ENCODE peak calls at places on chromosome 14, in seven cellular contexts. One of them, this sample, is unnamed.
A peak's percentile ranks its signal among the peaks of the same experiment; 100 is the strongest.

GRCh38 chr14:54786816-54787215 is 115.8 kb downstream of the GCH1 start:
- DNase-seq in heart right ventricle: no peak
- DNase-seq in brain microvascular endothelial cell: no peak
- DNase-seq in Karpas-422: peak; percentile 82
- DNase-seq in ovary: no peak
- DNase-seq in mesenchymal stem cell: no peak
- DNase-seq in esophagus muscularis mucosa: no peak
- DNase-seq in this sample: no peak

GRCh38 chr14:55423969-55424368 is 12.3 kb upstream of the ATG14 start:
- DNase-seq in ovary: no peak
- DNase-seq in brain microvascular endothelial cell: no peak
- DNase-seq in heart right ventricle: no peak
- DNase-seq in Karpas-422: no peak
- DNase-seq in esophagus muscularis mucosa: no peak
- DNase-seq in mesenchymal stem cell: no peak
- DNase-seq in this sample: no peak

GRCh38 chr14:79627058-79627457 is 584.2 kb downstream of the DIO2 start:
- DNase-seq in Karpas-422: no peak
- DNase-seq in heart right ventricle: no peak
- DNase-seq in ovary: no peak
- DNase-seq in mesenchymal stem cell: no peak
- DNase-seq in brain microvascular endothelial cell: no peak
- DNase-seq in esophagus muscularis mucosa: no peak
- DNase-seq in this sample: no peak

GRCh38 chr14:80388980-80389711 is 177.8 kb upstream of the DIO2 start:
- DNase-seq in Karpas-422: no peak
- DNase-seq in heart right ventricle: no peak
- DNase-seq in esophagus muscularis mucosa: no peak
- DNase-seq in brain microvascular endothelial cell: peak; percentile 75
- DNase-seq in ovary: no peak
- DNase-seq in mesenchymal stem cell: peak; percentile 49
- DNase-seq in this sample: no peak

GRCh38 chr14:26163761-26164160 is 434.1 kb downstream of the NOVA1 start:
- DNase-seq in heart right ventricle: no peak
- DNase-seq in esophagus muscularis mucosa: no peak
- DNase-seq in brain microvascular endothelial cell: peak; percentile 4
- DNase-seq in Karpas-422: no peak
- DNase-seq in mesenchymal stem cell: peak; percentile 46
- DNase-seq in ovary: no peak
- DNase-seq in this sample: no peak

GRCh38 chr14:63045234-63045611 is at the start of gene KCNH5:
- DNase-seq in esophagus muscularis mucosa: no peak
- DNase-seq in mesenchymal stem cell: peak; percentile 44
- DNase-seq in ovary: no peak
- DNase-seq in heart right ventricle: no peak
- DNase-seq in Karpas-422: no peak
- DNase-seq in brain microvascular endothelial cell: peak; percentile 6
- DNase-seq in this sample: no peak

GRCh38 chr14:20413785-20414117 is 450 bp upstream of the TEP1 start:
- DNase-seq in ovary: no peak
- DNase-seq in brain microvascular endothelial cell: no peak
- DNase-seq in mesenchymal stem cell: no peak
- DNase-seq in heart right ventricle: no peak
- DNase-seq in Karpas-422: peak; percentile 74
- DNase-seq in esophagus muscularis mucosa: no peak
- DNase-seq in this sample: no peak

GRCh38 chr14:94288610-94289465 is 4.2 kb downstream of the SERPINA10 start:
- DNase-seq in esophagus muscularis mucosa: no peak
- DNase-seq in Karpas-422: no peak
- DNase-seq in heart right ventricle: no peak
- DNase-seq in ovary: no peak
- DNase-seq in mesenchymal stem cell: no peak
- DNase-seq in brain microvascular endothelial cell: no peak
- DNase-seq in this sample: no peak

GRCh38 chr14:38070213-38070612 is 137.5 kb upstream of the SSTR1 start:
- DNase-seq in brain microvascular endothelial cell: no peak
- DNase-seq in esophagus muscularis mucosa: no peak
- DNase-seq in mesenchymal stem cell: no peak
- DNase-seq in heart right ventricle: no peak
- DNase-seq in Karpas-422: peak; percentile 44
- DNase-seq in ovary: no peak
- DNase-seq in this sample: no peak

GRCh38 chr14:74562515-74563232 is 49.4 kb downstream of the LTBP2 start:
- DNase-seq in ovary: no peak
- DNase-seq in heart right ventricle: no peak
- DNase-seq in esophagus muscularis mucosa: no peak
- DNase-seq in Karpas-422: no peak
- DNase-seq in brain microvascular endothelial cell: no peak
- DNase-seq in mesenchymal stem cell: peak; percentile 76
- DNase-seq in this sample: no peak

GRCh38 chr14:54564071-54564798 is 2.7 kb upstream of the SAMD4A start:
- DNase-seq in Karpas-422: peak; percentile 88
- DNase-seq in mesenchymal stem cell: peak; percentile 69
- DNase-seq in heart right ventricle: no peak
- DNase-seq in brain microvascular endothelial cell: no peak
- DNase-seq in ovary: no peak
- DNase-seq in esophagus muscularis mucosa: no peak
- DNase-seq in this sample: no peak

GRCh38 chr14:99552572-99553216 is 51.3 kb downstream of the CCDC85C start:
- DNase-seq in esophagus muscularis mucosa: no peak
- DNase-seq in Karpas-422: no peak
- DNase-seq in brain microvascular endothelial cell: no peak
- DNase-seq in heart right ventricle: no peak
- DNase-seq in mesenchymal stem cell: no peak
- DNase-seq in ovary: no peak
- DNase-seq in this sample: no peak

GRCh38 chr14:79842270-79842669 is 369.0 kb downstream of the DIO2 start:
- DNase-seq in brain microvascular endothelial cell: peak; percentile 89
- DNase-seq in mesenchymal stem cell: peak; percentile 87
- DNase-seq in ovary: peak; percentile 29
- DNase-seq in heart right ventricle: peak; percentile 29
- DNase-seq in esophagus muscularis mucosa: no peak
- DNase-seq in Karpas-422: no peak
- DNase-seq in this sample: no peak

GRCh38 chr14:21168055-21168454 is 12.2 kb upstream of the OR5AU1 start:
- DNase-seq in Karpas-422: no peak
- DNase-seq in mesenchymal stem cell: no peak
- DNase-seq in ovary: no peak
- DNase-seq in heart right ventricle: no peak
- DNase-seq in brain microvascular endothelial cell: no peak
- DNase-seq in esophagus muscularis mucosa: no peak
- DNase-seq in this sample: no peak

GRCh38 chr14:64294672-64295413 is 672 bp upstream of the ESR2 start:
- DNase-seq in brain microvascular endothelial cell: peak; percentile 38
- DNase-seq in esophagus muscularis mucosa: no peak
- DNase-seq in mesenchymal stem cell: peak; percentile 63
- DNase-seq in Karpas-422: peak; percentile 97
- DNase-seq in ovary: peak; percentile 85
- DNase-seq in heart right ventricle: peak; percentile 66
- DNase-seq in this sample: peak; percentile 82

GRCh38 chr14:54947230-54947629 is 44.6 kb upstream of the GCH1 start:
- DNase-seq in esophagus muscularis mucosa: no peak
- DNase-seq in brain microvascular endothelial cell: no peak
- DNase-seq in Karpas-422: no peak
- DNase-seq in mesenchymal stem cell: no peak
- DNase-seq in heart right ventricle: no peak
- DNase-seq in ovary: no peak
- DNase-seq in this sample: no peak

GRCh38 chr14:62251237-62251636 is 489.0 kb downstream of the SNAPC1 start:
- DNase-seq in Karpas-422: no peak
- DNase-seq in ovary: no peak
- DNase-seq in esophagus muscularis mucosa: no peak
- DNase-seq in brain microvascular endothelial cell: no peak
- DNase-seq in heart right ventricle: no peak
- DNase-seq in mesenchymal stem cell: no peak
- DNase-seq in this sample: no peak

GRCh38 chr14:63857467-63858030 is 4.7 kb downstream of the SYNE2 start:
- DNase-seq in ovary: no peak
- DNase-seq in brain microvascular endothelial cell: no peak
- DNase-seq in esophagus muscularis mucosa: no peak
- DNase-seq in mesenchymal stem cell: no peak
- DNase-seq in heart right ventricle: no peak
- DNase-seq in Karpas-422: no peak
- DNase-seq in this sample: no peak

GRCh38 chr14:74846968-74847549 is 28.9 kb downstream of the PROX2 start:
- DNase-seq in heart right ventricle: no peak
- DNase-seq in esophagus muscularis mucosa: no peak
- DNase-seq in Karpas-422: no peak
- DNase-seq in mesenchymal stem cell: peak; percentile 61
- DNase-seq in brain microvascular endothelial cell: no peak
- DNase-seq in ovary: no peak
- DNase-seq in this sample: no peak

GRCh38 chr14:103097994-103098957 is 3.8 kb downstream of the EXOC3L4 start:
- DNase-seq in ovary: no peak
- DNase-seq in heart right ventricle: no peak
- DNase-seq in mesenchymal stem cell: no peak
- DNase-seq in Karpas-422: no peak
- DNase-seq in esophagus muscularis mucosa: no peak
- DNase-seq in brain microvascular endothelial cell: no peak
- DNase-seq in this sample: no peak

GRCh38 chr14:36313898-36314297 is 6.5 kb downstream of the MBIP start:
- DNase-seq in Karpas-422: peak; percentile 59
- DNase-seq in mesenchymal stem cell: no peak
- DNase-seq in heart right ventricle: no peak
- DNase-seq in ovary: no peak
- DNase-seq in esophagus muscularis mucosa: no peak
- DNase-seq in brain microvascular endothelial cell: no peak
- DNase-seq in this sample: no peak

GRCh38 chr14:106209745-106210144 is 683.4 kb downstream of the TMEM121 start:
- DNase-seq in brain microvascular endothelial cell: no peak
- DNase-seq in heart right ventricle: no peak
- DNase-seq in ovary: no peak
- DNase-seq in mesenchymal stem cell: no peak
- DNase-seq in esophagus muscularis mucosa: peak; percentile 83
- DNase-seq in Karpas-422: no peak
- DNase-seq in this sample: no peak

GRCh38 chr14:74491952-74492351 is 1.2 kb downstream of the NPC2 start:
- DNase-seq in Karpas-422: peak; percentile 81
- DNase-seq in esophagus muscularis mucosa: no peak
- DNase-seq in heart right ventricle: no peak
- DNase-seq in ovary: no peak
- DNase-seq in brain microvascular endothelial cell: no peak
- DNase-seq in mesenchymal stem cell: peak; percentile 43
- DNase-seq in this sample: no peak

GRCh38 chr14:98932436-98933325 is 339.3 kb downstream of the BCL11B start:
- DNase-seq in brain microvascular endothelial cell: no peak
- DNase-seq in heart right ventricle: no peak
- DNase-seq in esophagus muscularis mucosa: no peak
- DNase-seq in Karpas-422: no peak
- DNase-seq in ovary: no peak
- DNase-seq in mesenchymal stem cell: no peak
- DNase-seq in this sample: no peak

GRCh38 chr14:77542349-77543239 is 44.0 kb upstream of the ISM2 start:
- DNase-seq in ovary: no peak
- DNase-seq in esophagus muscularis mucosa: no peak
- DNase-seq in mesenchymal stem cell: peak; percentile 30
- DNase-seq in brain microvascular endothelial cell: no peak
- DNase-seq in Karpas-422: no peak
- DNase-seq in heart right ventricle: no peak
- DNase-seq in this sample: no peak

GRCh38 chr14:77544571-77544970 is 46.0 kb upstream of the ISM2 start:
- DNase-seq in brain microvascular endothelial cell: no peak
- DNase-seq in ovary: no peak
- DNase-seq in heart right ventricle: no peak
- DNase-seq in mesenchymal stem cell: no peak
- DNase-seq in Karpas-422: no peak
- DNase-seq in esophagus muscularis mucosa: no peak
- DNase-seq in this sample: no peak

GRCh38 chr14:77541905-77542304 is 43.3 kb upstream of the ISM2 start:
- DNase-seq in brain microvascular endothelial cell: no peak
- DNase-seq in heart right ventricle: no peak
- DNase-seq in esophagus muscularis mucosa: no peak
- DNase-seq in ovary: no peak
- DNase-seq in Karpas-422: no peak
- DNase-seq in mesenchymal stem cell: no peak
- DNase-seq in this sample: no peak

GRCh38 chr14:77543240-77543551 is 44.6 kb upstream of the ISM2 start:
- DNase-seq in esophagus muscularis mucosa: no peak
- DNase-seq in heart right ventricle: no peak
- DNase-seq in Karpas-422: no peak
- DNase-seq in ovary: no peak
- DNase-seq in brain microvascular endothelial cell: no peak
- DNase-seq in mesenchymal stem cell: peak; percentile 30
- DNase-seq in this sample: no peak

GRCh38 chr14:77543637-77544334 is 45.2 kb upstream of the ISM2 start:
- DNase-seq in brain microvascular endothelial cell: no peak
- DNase-seq in esophagus muscularis mucosa: no peak
- DNase-seq in heart right ventricle: no peak
- DNase-seq in ovary: no peak
- DNase-seq in mesenchymal stem cell: peak; percentile 18
- DNase-seq in Karpas-422: no peak
- DNase-seq in this sample: no peak
- H3K27ac ChIP-seq in brain microvascular endothelial cell: no peak overlapping the region
- H3K27ac ChIP-seq in esophagus muscularis mucosa: peak overlapping the region; percentile 52
- H3K27ac ChIP-seq in heart right ventricle: peak overlapping the region; percentile 73
- H3K27ac ChIP-seq in ovary: no peak overlapping the region
- H3K27ac ChIP-seq in mesenchymal stem cell: no peak overlapping the region
- H3K27ac ChIP-seq in Karpas-422: no peak overlapping the region
- H3K27ac ChIP-seq in this sample: no peak overlapping the region

GRCh38 chr14:95464524-95464923 is 51.9 kb downstream of the SYNE3 start:
- DNase-seq in mesenchymal stem cell: no peak
- DNase-seq in heart right ventricle: no peak
- DNase-seq in ovary: no peak
- DNase-seq in esophagus muscularis mucosa: no peak
- DNase-seq in Karpas-422: no peak
- DNase-seq in brain microvascular endothelial cell: no peak
- DNase-seq in this sample: no peak
- H3K36me3 ChIP-seq in mesenchymal stem cell: peaks cover 15% of the 10 kb centered on the region
- H3K36me3 ChIP-seq in heart right ventricle: peaks cover 33% of the 10 kb centered on the region
- H3K36me3 ChIP-seq in ovary: no peaks in the 10 kb centered on the region
- H3K36me3 ChIP-seq in esophagus muscularis mucosa: no peaks in the 10 kb centered on the region
- H3K36me3 ChIP-seq in Karpas-422: no peaks in the 10 kb centered on the region
- H3K36me3 ChIP-seq in brain microvascular endothelial cell: no peaks in the 10 kb centered on the region
- H3K36me3 ChIP-seq in this sample: peaks cover 14% of the 10 kb centered on the region

GRCh38 chr14:104568620-104569019 is 10.9 kb upstream of the C14orf180 start:
- DNase-seq in mesenchymal stem cell: no peak
- DNase-seq in esophagus muscularis mucosa: no peak
- DNase-seq in heart right ventricle: no peak
- DNase-seq in Karpas-422: no peak
- DNase-seq in brain microvascular endothelial cell: no peak
- DNase-seq in ovary: no peak
- DNase-seq in this sample: no peak
- H3K27ac ChIP-seq in mesenchymal stem cell: no peak overlapping the region
- H3K27ac ChIP-seq in esophagus muscularis mucosa: no peak overlapping the region
- H3K27ac ChIP-seq in heart right ventricle: no peak overlapping the region
- H3K27ac ChIP-seq in Karpas-422: no peak overlapping the region
- H3K27ac ChIP-seq in brain microvascular endothelial cell: no peak overlapping the region
- H3K27ac ChIP-seq in ovary: no peak overlapping the region
- H3K27ac ChIP-seq in this sample: no peak overlapping the region

GRCh38 chr14:58356268-58356667 is 39.5 kb upstream of the TOMM20L start:
- DNase-seq in mesenchymal stem cell: no peak
- DNase-seq in Karpas-422: no peak
- DNase-seq in esophagus muscularis mucosa: no peak
- DNase-seq in heart right ventricle: no peak
- DNase-seq in ovary: no peak
- DNase-seq in brain microvascular endothelial cell: no peak
- DNase-seq in this sample: no peak

GRCh38 chr14:58353516-58354299 is 42.0 kb upstream of the TOMM20L start:
- DNase-seq in ovary: no peak
- DNase-seq in heart right ventricle: no peak
- DNase-seq in Karpas-422: no peak
- DNase-seq in mesenchymal stem cell: peak; percentile 5
- DNase-seq in brain microvascular endothelial cell: no peak
- DNase-seq in esophagus muscularis mucosa: no peak
- DNase-seq in this sample: no peak

GRCh38 chr14:58354817-58355216 is 40.9 kb upstream of the TOMM20L start:
- DNase-seq in ovary: no peak
- DNase-seq in Karpas-422: no peak
- DNase-seq in esophagus muscularis mucosa: no peak
- DNase-seq in heart right ventricle: no peak
- DNase-seq in brain microvascular endothelial cell: no peak
- DNase-seq in mesenchymal stem cell: no peak
- DNase-seq in this sample: no peak
- H3K36me3 ChIP-seq in ovary: no peaks in the 10 kb centered on the region
- H3K36me3 ChIP-seq in Karpas-422: peaks cover 61% of the 10 kb centered on the region
- H3K36me3 ChIP-seq in esophagus muscularis mucosa: peaks cover 8% of the 10 kb centered on the region
- H3K36me3 ChIP-seq in heart right ventricle: peaks cover 96% of the 10 kb centered on the region
- H3K36me3 ChIP-seq in brain microvascular endothelial cell: peaks cover 10% of the 10 kb centered on the region
- H3K36me3 ChIP-seq in mesenchymal stem cell: peaks cover 7% of the 10 kb centered on the region
- H3K36me3 ChIP-seq in this sample: peaks cover 12% of the 10 kb centered on the region

This sample was measured in lung.